ENCODE peak calls at places on chromosome 9, in five cellular contexts. W is NCI-H2081, Y is sigmoid colon, H is NCI-H1930, M is heart left ventricle. D is an unnamed sample.

GRCh38 chr9:129572517-129572916 is 48.4 kb downstream of the C9orf50 start:
- DNase-seq in W (no peak), Y (no peak), H (no peak), M (no peak), D (no peak)

GRCh38 chr9:91803143-91803940 is 146.7 kb downstream of the ROR2 start:
- DNase-seq in W (no peak), Y (peak), H (no peak), M (no peak), D (no peak)

GRCh38 chr9:130854086-130854485 is 19.0 kb downstream of the ABL1 start:
- DNase-seq in W (no peak), Y (peak), H (no peak), M (no peak), D (no peak)

GRCh38 chr9:114350636-114351396 is 21.1 kb downstream of the ORM2 start:
- DNase-seq in W (no peak), Y (no peak), H (no peak), M (no peak), D (no peak)

GRCh38 chr9:114011313-114011712 is 66.8 kb downstream of the AMBP start:
- DNase-seq in W (no peak), Y (no peak), H (no peak), M (no peak), D (no peak)

GRCh38 chr9:4615251-4615650 is 46.8 kb upstream of the PLPP6 start:
- DNase-seq in W (no peak), Y (no peak), H (no peak), M (no peak), D (peak)

GRCh38 chr9:109745335-109746283 is 34.4 kb upstream of the PALM2AKAP2 start:
- DNase-seq in W (no peak), Y (peak), H (no peak), M (peak), D (no peak)

GRCh38 chr9:95071925-95072324 is 245.6 kb downstream of the FANCC start:
- DNase-seq in W (no peak), Y (no peak), H (no peak), M (no peak), D (no peak)

GRCh38 chr9:95131023-95131943 is 186.2 kb downstream of the FANCC start:
- DNase-seq in W (peak), Y (peak), H (peak), M (no peak), D (peak)

GRCh38 chr9:5326187-5326586 is 13.5 kb downstream of the RLN1 start:
- DNase-seq in W (no peak), Y (no peak), H (no peak), M (no peak), D (no peak)

GRCh38 chr9:18569941-18570630 is 96.1 kb downstream of the ADAMTSL1 start:
- DNase-seq in W (no peak), Y (no peak), H (no peak), M (no peak), D (no peak)

GRCh38 chr9:71273613-71274012 is 152.2 kb upstream of the TRPM3 start:
- DNase-seq in W (no peak), Y (no peak), H (no peak), M (no peak), D (no peak)

GRCh38 chr9:21558627-21559401 is 76.7 kb upstream of the IFNE start:
- DNase-seq in W (no peak), Y (no peak), H (no peak), M (no peak), D (no peak)

GRCh38 chr9:128523199-128523925 is 18.8 kb downstream of the GLE1 start:
- DNase-seq in W (peak), Y (peak), H (no peak), M (no peak), D (no peak)

GRCh38 chr9:130211548-130212226 is 39.5 kb downstream of the NCS1 start:
- DNase-seq in W (no peak), Y (no peak), H (no peak), M (peak), D (no peak)

GRCh38 chr9:88816141-88816540 is 175.1 kb upstream of the S1PR3 start:
- DNase-seq in W (no peak), Y (no peak), H (no peak), M (no peak), D (no peak)

GRCh38 chr9:133839822-133840329 is 101.7 kb upstream of the SARDH start:
- DNase-seq in W (no peak), Y (no peak), H (no peak), M (no peak), D (no peak)

GRCh38 chr9:138114501-138115245 is 237.1 kb downstream of the CACNA1B start:
- DNase-seq in W (no peak), Y (no peak), H (no peak), M (no peak), D (no peak)

GRCh38 chr9:110126986-110127864 is 80.7 kb downstream of the C9orf152 start:
- DNase-seq in W (no peak), Y (peak), H (no peak), M (peak), D (no peak)